ENCODE peak calls at places on chromosomes 6 and 20, in ten cellular contexts. One of them, this sample, is unnamed.

GRCh38 chr20:46798430-46798829 is 89.0 kb downstream of the SLC2A10 start:
- DNase-seq in IMR-90: no peak
- DNase-seq in GM12865: no peak
- DNase-seq in fibroblast of mammary gland: no peak
- DNase-seq in fibroblast of lung: no peak
- DNase-seq in astrocyte of the cerebellum: no peak
- DNase-seq in natural killer cell: no peak
- DNase-seq in Calu3: no peak
- DNase-seq in neural progenitor cell: no peak
- DNase-seq in hepatocyte: no peak
- DNase-seq in this sample: no peak

GRCh38 chr6:116580198-116580597 is 8.9 kb downstream of the RWDD1 start:
- DNase-seq in IMR-90: peak
- DNase-seq in GM12865: no peak
- DNase-seq in fibroblast of mammary gland: no peak
- DNase-seq in fibroblast of lung: no peak
- DNase-seq in astrocyte of the cerebellum: peak
- DNase-seq in natural killer cell: no peak
- DNase-seq in Calu3: no peak
- DNase-seq in neural progenitor cell: no peak
- DNase-seq in hepatocyte: no peak
- DNase-seq in this sample: peak

GRCh38 chr6:41555326-41556300 is 9.4 kb downstream of the FOXP4 start:
- DNase-seq in IMR-90: no peak
- DNase-seq in GM12865: no peak
- DNase-seq in fibroblast of mammary gland: no peak
- DNase-seq in fibroblast of lung: no peak
- DNase-seq in astrocyte of the cerebellum: no peak
- DNase-seq in natural killer cell: no peak
- DNase-seq in Calu3: no peak
- DNase-seq in neural progenitor cell: no peak
- DNase-seq in hepatocyte: no peak
- DNase-seq in this sample: no peak

GRCh38 chr20:8895472-8895871 is 173.4 kb upstream of the PLCB4 start:
- DNase-seq in IMR-90: no peak
- DNase-seq in GM12865: no peak
- DNase-seq in fibroblast of mammary gland: no peak
- DNase-seq in fibroblast of lung: no peak
- DNase-seq in astrocyte of the cerebellum: no peak
- DNase-seq in natural killer cell: no peak
- DNase-seq in Calu3: no peak
- DNase-seq in neural progenitor cell: no peak
- DNase-seq in hepatocyte: no peak
- DNase-seq in this sample: no peak

GRCh38 chr6:40888456-40888990 is 150.5 kb downstream of the UNC5CL start:
- DNase-seq in IMR-90: no peak
- DNase-seq in GM12865: no peak
- DNase-seq in fibroblast of mammary gland: no peak
- DNase-seq in fibroblast of lung: no peak
- DNase-seq in astrocyte of the cerebellum: no peak
- DNase-seq in natural killer cell: no peak
- DNase-seq in Calu3: no peak
- DNase-seq in neural progenitor cell: no peak
- DNase-seq in hepatocyte: no peak
- DNase-seq in this sample: no peak

GRCh38 chr20:25565578-25566157 is 19.7 kb downstream of the NINL start:
- DNase-seq in IMR-90: no peak
- DNase-seq in GM12865: no peak
- DNase-seq in fibroblast of mammary gland: peak
- DNase-seq in fibroblast of lung: no peak
- DNase-seq in astrocyte of the cerebellum: no peak
- DNase-seq in natural killer cell: no peak
- DNase-seq in Calu3: no peak
- DNase-seq in neural progenitor cell: no peak
- DNase-seq in hepatocyte: no peak
- DNase-seq in this sample: no peak

GRCh38 chr20:35311409-35311808 is 19.2 kb upstream of the FAM83C start:
- DNase-seq in IMR-90: peak
- DNase-seq in GM12865: peak
- DNase-seq in fibroblast of mammary gland: peak
- DNase-seq in fibroblast of lung: no peak
- DNase-seq in astrocyte of the cerebellum: no peak
- DNase-seq in natural killer cell: no peak
- DNase-seq in Calu3: peak
- DNase-seq in neural progenitor cell: no peak
- DNase-seq in hepatocyte: no peak
- DNase-seq in this sample: no peak

GRCh38 chr6:135062735-135063134 is 8.1 kb upstream of the HBS1L start:
- DNase-seq in IMR-90: no peak
- DNase-seq in GM12865: no peak
- DNase-seq in fibroblast of mammary gland: no peak
- DNase-seq in fibroblast of lung: no peak
- DNase-seq in astrocyte of the cerebellum: no peak
- DNase-seq in natural killer cell: no peak
- DNase-seq in Calu3: no peak
- DNase-seq in neural progenitor cell: no peak
- DNase-seq in hepatocyte: peak
- DNase-seq in this sample: no peak

GRCh38 chr6:105459884-105460283 is 57.0 kb upstream of the PREP start:
- DNase-seq in IMR-90: peak
- DNase-seq in GM12865: no peak
- DNase-seq in fibroblast of mammary gland: peak
- DNase-seq in fibroblast of lung: no peak
- DNase-seq in astrocyte of the cerebellum: no peak
- DNase-seq in natural killer cell: no peak
- DNase-seq in Calu3: peak
- DNase-seq in neural progenitor cell: no peak
- DNase-seq in hepatocyte: no peak
- DNase-seq in this sample: peak

DNA sequence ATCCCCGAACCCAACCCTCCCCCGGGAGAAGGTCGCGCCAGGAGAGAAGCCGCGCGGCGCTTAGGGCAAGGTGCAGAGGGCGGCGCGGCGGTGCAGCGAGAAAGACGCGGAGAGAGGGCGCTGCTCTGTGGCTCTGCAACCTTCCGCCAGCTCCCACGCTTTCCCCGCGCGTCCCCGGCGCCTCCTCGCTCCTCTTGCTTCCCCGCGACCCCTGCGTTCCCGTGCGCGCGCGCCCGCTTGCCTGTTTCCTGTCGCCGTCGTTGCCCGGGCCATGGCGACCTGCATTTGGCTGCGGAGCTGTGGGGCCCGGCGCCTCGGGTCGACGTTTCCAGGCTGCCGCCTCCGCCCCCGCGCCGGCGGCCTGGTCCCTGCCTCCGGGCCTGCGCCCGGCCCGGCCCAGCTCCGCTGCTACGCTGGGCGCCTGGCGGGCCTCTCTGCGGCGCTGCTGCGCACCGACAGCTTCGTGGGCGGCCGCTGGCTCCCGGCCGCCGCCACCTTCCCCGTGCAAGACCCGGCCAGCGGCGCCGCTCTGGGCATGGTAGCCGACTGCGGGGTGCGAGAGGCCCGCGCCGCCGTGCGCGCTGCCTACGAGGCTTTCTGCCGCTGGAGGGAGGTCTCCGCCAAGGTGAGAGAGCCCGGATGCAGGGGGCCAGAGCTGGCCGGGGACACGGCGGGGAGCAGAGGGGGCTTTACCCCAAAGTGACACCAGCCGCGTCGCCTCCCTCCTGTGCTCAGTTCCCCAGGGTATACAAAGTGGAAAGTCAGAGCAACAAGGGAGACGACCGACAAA is at the start of gene ALDH5A1:
- DNase-seq in IMR-90: peak
- DNase-seq in GM12865: peak
- DNase-seq in fibroblast of mammary gland: peak
- DNase-seq in fibroblast of lung: peak
- DNase-seq in astrocyte of the cerebellum: peak
- DNase-seq in natural killer cell: peak
- DNase-seq in Calu3: peak
- DNase-seq in neural progenitor cell: peak
- DNase-seq in hepatocyte: peak
- DNase-seq in this sample: peak
- TF ChIP-seq CTCF in IMR-90: peak
- TF ChIP-seq CTCF in GM12865: peak
- TF ChIP-seq CTCF in fibroblast of mammary gland: no peak
- TF ChIP-seq CTCF in fibroblast of lung: peak
- TF ChIP-seq CTCF in astrocyte of the cerebellum: peak
- TF ChIP-seq CTCF in natural killer cell: peak
- TF ChIP-seq CTCF in Calu3: peak
- TF ChIP-seq CTCF in neural progenitor cell: peak
- TF ChIP-seq CTCF in hepatocyte: peak
- TF ChIP-seq CTCF in this sample: peak

GRCh38 chr6:125269328-125269985 is 32.3 kb downstream of the HDDC2 start:
- DNase-seq in IMR-90: no peak
- DNase-seq in GM12865: no peak
- DNase-seq in fibroblast of mammary gland: no peak
- DNase-seq in fibroblast of lung: no peak
- DNase-seq in astrocyte of the cerebellum: no peak
- DNase-seq in natural killer cell: no peak
- DNase-seq in Calu3: no peak
- DNase-seq in neural progenitor cell: no peak
- DNase-seq in hepatocyte: no peak
- DNase-seq in this sample: no peak
- TF ChIP-seq CTCF in IMR-90: no peak
- TF ChIP-seq CTCF in GM12865: no peak
- TF ChIP-seq CTCF in fibroblast of mammary gland: no peak
- TF ChIP-seq CTCF in fibroblast of lung: no peak
- TF ChIP-seq CTCF in astrocyte of the cerebellum: no peak
- TF ChIP-seq CTCF in natural killer cell: no peak
- TF ChIP-seq CTCF in Calu3: no peak
- TF ChIP-seq CTCF in neural progenitor cell: no peak
- TF ChIP-seq CTCF in hepatocyte: no peak
- TF ChIP-seq CTCF in this sample: no peak

GRCh38 chr6:8990075-8990474 is 554.7 kb upstream of the SLC35B3 start:
- DNase-seq in IMR-90: no peak
- DNase-seq in GM12865: no peak
- DNase-seq in fibroblast of mammary gland: no peak
- DNase-seq in fibroblast of lung: no peak
- DNase-seq in astrocyte of the cerebellum: no peak
- DNase-seq in natural killer cell: no peak
- DNase-seq in Calu3: no peak
- DNase-seq in neural progenitor cell: no peak
- DNase-seq in hepatocyte: no peak
- DNase-seq in this sample: no peak
- TF ChIP-seq CTCF in IMR-90: no peak
- TF ChIP-seq CTCF in GM12865: no peak
- TF ChIP-seq CTCF in fibroblast of mammary gland: no peak
- TF ChIP-seq CTCF in fibroblast of lung: no peak
- TF ChIP-seq CTCF in astrocyte of the cerebellum: no peak
- TF ChIP-seq CTCF in natural killer cell: no peak
- TF ChIP-seq CTCF in Calu3: no peak
- TF ChIP-seq CTCF in neural progenitor cell: no peak
- TF ChIP-seq CTCF in hepatocyte: no peak
- TF ChIP-seq CTCF in this sample: no peak

DNA sequence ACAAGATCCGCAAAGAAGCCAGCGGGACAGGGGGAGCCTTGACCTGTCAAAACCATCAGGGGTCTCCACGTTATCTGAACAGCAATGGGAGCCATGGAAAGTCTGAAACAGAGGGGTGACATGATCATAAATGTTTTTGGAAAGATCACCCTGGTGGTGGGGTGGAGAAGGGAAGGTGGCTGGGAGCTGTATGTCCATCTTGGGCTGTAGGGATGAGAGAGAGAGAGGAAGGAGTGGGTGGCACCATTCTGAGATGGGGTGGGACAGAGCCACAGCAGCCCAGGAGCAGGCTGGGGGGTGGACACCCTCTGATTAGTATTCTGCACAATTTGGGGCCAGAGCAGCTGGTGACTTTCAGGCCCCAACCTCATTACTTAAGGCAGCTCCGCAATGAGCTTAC is 30.1 kb downstream of the ANKRD60 start:
- DNase-seq in IMR-90: no peak
- DNase-seq in GM12865: no peak
- DNase-seq in fibroblast of mammary gland: no peak
- DNase-seq in fibroblast of lung: no peak
- DNase-seq in astrocyte of the cerebellum: no peak
- DNase-seq in natural killer cell: no peak
- DNase-seq in Calu3: no peak
- DNase-seq in neural progenitor cell: no peak
- DNase-seq in hepatocyte: no peak
- DNase-seq in this sample: no peak
- TF ChIP-seq CTCF in IMR-90: no peak
- TF ChIP-seq CTCF in GM12865: no peak
- TF ChIP-seq CTCF in fibroblast of mammary gland: no peak
- TF ChIP-seq CTCF in fibroblast of lung: no peak
- TF ChIP-seq CTCF in astrocyte of the cerebellum: no peak
- TF ChIP-seq CTCF in natural killer cell: no peak
- TF ChIP-seq CTCF in Calu3: peak
- TF ChIP-seq CTCF in neural progenitor cell: no peak
- TF ChIP-seq CTCF in hepatocyte: no peak
- TF ChIP-seq CTCF in this sample: no peak